ENCODE peak calls at places on chromosomes 16 and 17, in six cellular contexts. One of them, this sample, is unnamed.

GRCh38 chr17:42178817-42179216 is 2.1 kb downstream of the KCNH4 start:
- DNase-seq in adipocyte: no peak
- DNase-seq in heart right ventricle: no peak
- DNase-seq in activated T-helper 1 cell treated with anti-CD3 and anti-CD28 coated beads, Interleukin-2, amount 50 U/mL, for 16 hours: no peak
- DNase-seq in H54: no peak
- DNase-seq in naive thymus-derived CD4-positive, alpha-beta T cell: no peak
- DNase-seq in this sample: peak

GRCh38 chr17:57187391-57187790 is 68.9 kb upstream of the MSI2 start:
- DNase-seq in activated T-helper 1 cell treated with anti-CD3 and anti-CD28 coated beads, Interleukin-2, amount 50 U/mL, for 16 hours: no peak
- DNase-seq in naive thymus-derived CD4-positive, alpha-beta T cell: no peak
- DNase-seq in adipocyte: no peak
- DNase-seq in heart right ventricle: no peak
- DNase-seq in H54: no peak
- DNase-seq in this sample: no peak

GRCh38 chr16:78844028-78844427 is 744.6 kb downstream of the WWOX start:
- DNase-seq in H54: no peak
- DNase-seq in naive thymus-derived CD4-positive, alpha-beta T cell: no peak
- DNase-seq in activated T-helper 1 cell treated with anti-CD3 and anti-CD28 coated beads, Interleukin-2, amount 50 U/mL, for 16 hours: no peak
- DNase-seq in adipocyte: no peak
- DNase-seq in heart right ventricle: no peak
- DNase-seq in this sample: no peak

GRCh38 chr16:3356118-3356517 is 429 bp downstream of the OR2C1 start:
- DNase-seq in activated T-helper 1 cell treated with anti-CD3 and anti-CD28 coated beads, Interleukin-2, amount 50 U/mL, for 16 hours: no peak
- DNase-seq in heart right ventricle: no peak
- DNase-seq in adipocyte: no peak
- DNase-seq in H54: no peak
- DNase-seq in naive thymus-derived CD4-positive, alpha-beta T cell: no peak
- DNase-seq in this sample: no peak

GRCh38 chr17:45021607-45022287 is 29.7 kb downstream of the DCAKD start:
- DNase-seq in activated T-helper 1 cell treated with anti-CD3 and anti-CD28 coated beads, Interleukin-2, amount 50 U/mL, for 16 hours: peak
- DNase-seq in H54: peak
- DNase-seq in naive thymus-derived CD4-positive, alpha-beta T cell: peak
- DNase-seq in adipocyte: peak
- DNase-seq in heart right ventricle: peak
- DNase-seq in this sample: peak

GRCh38 chr17:41679740-41680425 is 8.8 kb upstream of the EIF1 start:
- DNase-seq in naive thymus-derived CD4-positive, alpha-beta T cell: no peak
- DNase-seq in adipocyte: no peak
- DNase-seq in H54: no peak
- DNase-seq in activated T-helper 1 cell treated with anti-CD3 and anti-CD28 coated beads, Interleukin-2, amount 50 U/mL, for 16 hours: no peak
- DNase-seq in heart right ventricle: no peak
- DNase-seq in this sample: no peak

GRCh38 chr16:8948069-8948593 is 15.6 kb downstream of the USP7 start:
- DNase-seq in adipocyte: no peak
- DNase-seq in heart right ventricle: no peak
- DNase-seq in activated T-helper 1 cell treated with anti-CD3 and anti-CD28 coated beads, Interleukin-2, amount 50 U/mL, for 16 hours: no peak
- DNase-seq in naive thymus-derived CD4-positive, alpha-beta T cell: no peak
- DNase-seq in H54: no peak
- DNase-seq in this sample: no peak

GRCh38 chr16:19948186-19949104 is 63.8 kb upstream of the GPRC5B start:
- DNase-seq in adipocyte: no peak
- DNase-seq in naive thymus-derived CD4-positive, alpha-beta T cell: no peak
- DNase-seq in H54: no peak
- DNase-seq in heart right ventricle: no peak
- DNase-seq in activated T-helper 1 cell treated with anti-CD3 and anti-CD28 coated beads, Interleukin-2, amount 50 U/mL, for 16 hours: no peak
- DNase-seq in this sample: no peak

GRCh38 chr16:89658221-89658879 is 714 bp downstream of the SPATA33 start:
- DNase-seq in H54: no peak
- DNase-seq in adipocyte: peak
- DNase-seq in activated T-helper 1 cell treated with anti-CD3 and anti-CD28 coated beads, Interleukin-2, amount 50 U/mL, for 16 hours: no peak
- DNase-seq in heart right ventricle: no peak
- DNase-seq in naive thymus-derived CD4-positive, alpha-beta T cell: no peak
- DNase-seq in this sample: peak

GRCh38 chr17:50560931-50561750 is 626 bp downstream of the CACNA1G start:
- DNase-seq in activated T-helper 1 cell treated with anti-CD3 and anti-CD28 coated beads, Interleukin-2, amount 50 U/mL, for 16 hours: no peak
- DNase-seq in H54: no peak
- DNase-seq in heart right ventricle: no peak
- DNase-seq in naive thymus-derived CD4-positive, alpha-beta T cell: peak
- DNase-seq in adipocyte: peak
- DNase-seq in this sample: no peak

GRCh38 chr17:81367171-81367570 is 28.1 kb upstream of the BAHCC1 start:
- DNase-seq in heart right ventricle: no peak
- DNase-seq in activated T-helper 1 cell treated with anti-CD3 and anti-CD28 coated beads, Interleukin-2, amount 50 U/mL, for 16 hours: no peak
- DNase-seq in H54: no peak
- DNase-seq in naive thymus-derived CD4-positive, alpha-beta T cell: no peak
- DNase-seq in adipocyte: no peak
- DNase-seq in this sample: no peak

This sample was measured in Right ventricle myocardium inferior.